ENCODE peak calls at places on chromosomes 1 and 21, in ten cellular contexts. Z, T, G, I, A, M, R, P, C and H are unnamed samples.
A peak's percentile ranks its signal among the peaks of the same experiment; 100 is the strongest.

GRCh38 chr1:117653732-117654484 is 48.1 kb downstream of the TENT5C start:
- DNase-seq in Z (no peak), T (no peak), G (no peak), I (no peak), A (no peak), M (no peak), R (no peak), P (no peak), C (no peak), H (no peak)

GRCh38 chr1:15706751-15707150 is 22.6 kb downstream of the PLEKHM2 start:
- DNase-seq in Z (no peak), T (no peak), G (no peak), I (no peak), A (no peak), M (no peak), R (no peak), P (no peak), C (no peak), H (no peak)

GRCh38 chr1:224399887-224400286 is 34.7 kb downstream of the WDR26 start:
- DNase-seq in Z (no peak), T (no peak), G (no peak), I (no peak), A (no peak), M (no peak), R (no peak), P (no peak), C (no peak), H (no peak)

GRCh38 chr1:212964102-212964501 is 13.8 kb downstream of the VASH2 start:
- DNase-seq in Z (no peak), T (no peak), G (no peak), I (no peak), A (no peak), M (no peak), R (no peak), P (no peak), C (no peak), H (no peak)

GRCh38 chr1:180611016-180611930 is 20.5 kb upstream of the XPR1 start:
- DNase-seq in Z (no peak), T (no peak), G (no peak), I (no peak), A (no peak), M (no peak), R (no peak), P (no peak), C (no peak), H (no peak)

GRCh38 chr1:26900001-26900814 is at the start of gene GPATCH3:
- DNase-seq in Z (peak; percentile 85), T (peak; percentile 86), G (peak; percentile 92), I (peak; percentile 93), A (peak; percentile 94), M (peak; percentile 91), R (peak; percentile 95), P (peak; percentile 97), C (peak; percentile 90), H (peak; percentile 61)

GRCh38 chr1:221945669-221946068 is 203.8 kb upstream of the DUSP10 start:
- DNase-seq in Z (no peak), T (no peak), G (no peak), I (no peak), A (no peak), M (no peak), R (no peak), P (no peak), C (no peak), H (no peak)

GRCh38 chr1:178161516-178161915 is 67.6 kb downstream of the RASAL2 start:
- DNase-seq in Z (no peak), T (no peak), G (no peak), I (no peak), A (no peak), M (no peak), R (no peak), P (no peak), C (no peak), H (no peak)

GRCh38 chr1:47438321-47439150 is 692 bp downstream of the FOXD2 start:
- DNase-seq in Z (no peak), T (no peak), G (no peak), I (no peak), A (peak; percentile 83), M (peak; percentile 34), R (no peak), P (no peak), C (no peak), H (no peak)

GRCh38 chr1:200729863-200730262 is 8.8 kb upstream of the CAMSAP2 start:
- DNase-seq in Z (no peak), T (no peak), G (no peak), I (no peak), A (no peak), M (no peak), R (no peak), P (no peak), C (no peak), H (no peak)

GRCh38 chr21:35291963-35292627 is 243.0 kb upstream of the RUNX1 start:
- DNase-seq in Z (no peak), T (no peak), G (no peak), I (no peak), A (no peak), M (no peak), R (no peak), P (no peak), C (no peak), H (no peak)

GRCh38 chr1:230808268-230808872 is 60.0 kb downstream of the C1orf198 start:
- DNase-seq in Z (no peak), T (no peak), G (no peak), I (no peak), A (no peak), M (no peak), R (no peak), P (no peak), C (no peak), H (no peak)

GRCh38 chr1:96772349-96772748 is 50.8 kb downstream of the PTBP2 start:
- DNase-seq in Z (no peak), T (no peak), G (no peak), I (no peak), A (no peak), M (no peak), R (no peak), P (no peak), C (no peak), H (no peak)

GRCh38 chr1:7551442-7551841 is 219.7 kb upstream of the VAMP3 start:
- DNase-seq in Z (no peak), T (no peak), G (no peak), I (no peak), A (peak; percentile 45), M (no peak), R (no peak), P (no peak), C (no peak), H (no peak)

GRCh38 chr1:231600461-231600976 is 26.1 kb upstream of the DISC1 start:
- DNase-seq in Z (no peak), T (no peak), G (no peak), I (no peak), A (no peak), M (no peak), R (no peak), P (no peak), C (no peak), H (no peak)

GRCh38 chr1:6614019-6614952 is 755 bp downstream of the PHF13 start:
- DNase-seq in Z (no peak), T (no peak), G (peak; percentile 85), I (no peak), A (peak; percentile 94), M (peak; percentile 70), R (peak; percentile 48), P (peak; percentile 82), C (no peak), H (no peak)

GRCh38 chr1:71593523-71593922 is 512.7 kb upstream of the ZRANB2 start:
- DNase-seq in Z (no peak), T (no peak), G (no peak), I (no peak), A (no peak), M (no peak), R (no peak), P (no peak), C (no peak), H (no peak)
- TF ChIP-seq CTCF in Z (no peak), T (no peak), G (no peak), I (no peak), A (no peak), M (no peak), R (no peak), P (no peak), C (no peak), H (no peak)

DNA sequence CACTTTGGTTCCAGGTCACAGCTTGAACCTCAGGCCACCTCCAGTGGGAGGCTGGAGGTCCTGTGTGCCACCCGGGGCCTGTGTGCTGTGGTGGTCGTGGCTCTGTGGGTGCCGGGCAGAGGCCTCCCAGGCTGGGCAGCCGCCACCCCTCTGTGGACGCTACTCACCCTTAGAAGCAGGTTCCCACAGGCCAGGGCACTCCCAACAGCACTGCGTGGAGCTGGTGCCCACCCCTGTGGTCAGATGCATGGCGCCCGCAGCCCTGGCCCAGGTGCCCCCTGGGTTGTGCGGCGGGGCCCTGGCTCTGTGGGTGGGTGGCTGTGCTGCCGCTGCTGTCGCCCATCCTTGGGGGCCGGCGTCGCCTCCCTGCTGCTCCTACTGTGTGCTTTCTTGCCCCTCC is 39.7 kb downstream of the SKI start:
- DNase-seq in Z (no peak), T (no peak), G (no peak), I (no peak), A (no peak), M (peak; percentile 19), R (no peak), P (no peak), C (no peak), H (no peak)
- H3K9me3 ChIP-seq in Z (no peaks in the 10 kb centered on the region), T (no peaks in the 10 kb centered on the region), G (no peaks in the 10 kb centered on the region), I (no peaks in the 10 kb centered on the region), A (no peaks in the 10 kb centered on the region), M (no peaks in the 10 kb centered on the region), R (no peaks in the 10 kb centered on the region), P (no peaks in the 10 kb centered on the region), C (no peaks in the 10 kb centered on the region), H (no peaks in the 10 kb centered on the region)

DNA sequence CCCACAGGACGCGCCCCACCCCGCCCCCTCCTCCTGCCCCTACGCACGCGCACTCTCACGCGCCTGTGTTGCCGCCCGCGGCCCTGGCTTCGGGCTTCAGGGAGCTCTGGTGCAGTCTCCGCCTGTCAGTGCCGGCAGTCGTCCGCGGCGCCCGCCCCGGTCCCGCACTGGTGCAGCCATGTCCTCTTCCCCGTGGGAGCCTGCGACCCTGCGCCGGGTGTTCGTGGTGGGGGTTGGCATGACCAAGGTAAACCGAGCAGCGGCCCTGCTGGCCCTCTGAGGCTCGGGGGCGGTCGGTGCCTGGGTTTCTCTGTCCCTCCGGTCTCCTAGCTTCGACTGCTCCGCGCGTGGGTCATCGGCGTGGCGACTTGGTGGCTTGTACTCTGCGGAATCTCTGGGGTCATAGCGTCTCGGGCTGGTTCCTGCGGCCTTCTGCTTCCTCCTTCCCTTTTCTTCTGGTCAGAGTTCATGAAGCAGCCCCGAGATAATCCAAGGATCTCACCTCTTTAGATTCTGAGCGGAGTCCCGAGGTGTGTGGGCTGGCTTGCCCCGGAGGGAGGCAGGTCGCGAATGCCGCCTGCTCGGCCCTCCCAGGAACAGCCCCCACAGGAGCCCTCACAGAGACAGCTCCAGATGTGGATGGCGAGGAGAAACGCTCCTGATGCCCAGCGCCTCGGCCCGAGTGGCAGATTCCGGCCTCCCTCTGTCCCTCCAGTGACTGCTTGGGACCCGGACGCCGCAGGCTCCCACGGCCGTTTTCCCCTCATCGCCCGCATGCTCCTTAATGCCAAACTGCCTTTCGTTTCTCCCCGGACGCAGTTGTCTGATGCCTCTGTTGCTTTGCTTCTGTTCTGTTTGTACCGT is at the start of gene SCP2:
- DNase-seq in Z (peak; percentile 8), T (peak; percentile 67), G (peak; percentile 84), I (peak; percentile 73), A (peak; percentile 89), M (peak; percentile 91), R (peak; percentile 87), P (peak; percentile 93), C (peak; percentile 44), H (no peak)
- TF ChIP-seq POLR2A in Z (no peak), T (peak; percentile 42), G (peak; percentile 63), I (no peak), A (no peak), M (peak; percentile 92), R (peak; percentile 88), P (peak; percentile 66), C (no peak), H (peak; percentile 77)

GRCh38 chr1:166272155-166272554 is 105.4 kb upstream of the FAM78B start:
- DNase-seq in Z (no peak), T (no peak), G (no peak), I (no peak), A (no peak), M (no peak), R (no peak), P (no peak), C (no peak), H (no peak)
- TF ChIP-seq CTCF in Z (no peak), T (no peak), G (no peak), I (no peak), A (no peak), M (no peak), R (no peak), P (no peak), C (no peak), H (no peak)